ENCODE peak calls at places on chromosomes 2 and 18, in six cellular contexts. D, V, N, P, A and C are unnamed samples.

GRCh38 chr18:24397694-24398365 is at the start of gene OSBPL1A:
- DNase-seq in A (peak), N (peak), P (peak), D (peak), V (peak), C (peak)

GRCh38 chr2:101223814-101224231 is 28.9 kb upstream of the CNOT11 start:
- DNase-seq in V (no peak), N (no peak), D (peak), P (no peak), A (no peak), C (no peak)

GRCh38 chr2:177237932-177238331 is 25.3 kb downstream of the HNRNPA3 start:
- DNase-seq in P (no peak), V (no peak), D (no peak), A (no peak), N (no peak), C (no peak)

GRCh38 chr18:70634576-70635147 is 345.8 kb downstream of the SOCS6 start:
- DNase-seq in N (no peak), P (no peak), D (no peak), A (no peak), V (no peak), C (no peak)

GRCh38 chr2:2824588-2824987 is 493.5 kb upstream of the MYT1L start:
- DNase-seq in N (no peak), A (no peak), P (no peak), D (no peak), V (no peak), C (no peak)

GRCh38 chr2:62589691-62590356 is 83.8 kb upstream of the TMEM17 start:
- DNase-seq in P (no peak), D (no peak), A (no peak), N (no peak), V (peak), C (no peak)

GRCh38 chr2:169136885-169137534 is 67.6 kb downstream of the DHRS9 start:
- DNase-seq in A (peak), D (no peak), V (no peak), P (no peak), N (no peak), C (no peak)

GRCh38 chr18:73414598-73414997 is 546.8 kb upstream of the NETO1 start:
- DNase-seq in D (no peak), P (no peak), A (peak), N (no peak), V (no peak), C (no peak)

GRCh38 chr2:39306626-39307025 is 62.9 kb upstream of the CDKL4 start:
- DNase-seq in A (no peak), N (no peak), D (no peak), P (peak), V (no peak), C (no peak)

GRCh38 chr2:177403822-177404221 is 11.2 kb downstream of the AGPS start:
- DNase-seq in D (no peak), P (no peak), A (no peak), V (no peak), N (no peak), C (no peak)

GRCh38 chr18:71398530-71398929 is 1109.7 kb downstream of the SOCS6 start:
- DNase-seq in V (no peak), D (no peak), N (peak), P (peak), A (no peak), C (no peak)

GRCh38 chr18:55522011-55522410 is 66.0 kb downstream of the TCF4 start:
- DNase-seq in P (no peak), V (no peak), D (peak), A (peak), N (no peak), C (no peak)